ENCODE peak calls at places on chromosomes 1 and 21, in seven cellular contexts. B is tibial artery, G is body of pancreas, R is AG10803, M is HL-60, K is fibroblast of the aortic adventitia, D is esophagus squamous epithelium. T is an unnamed sample.

GRCh38 chr1:153662269-153662668 is 3.8 kb downstream of the SNAPIN start:
- DNase-seq in D (no peak), G (no peak), M (no peak), B (no peak), K (no peak), R (no peak), T (no peak)

GRCh38 chr1:151368745-151369610 is 3.5 kb downstream of the SELENBP1 start:
- DNase-seq in K (no peak), D (no peak), R (no peak), M (no peak), G (no peak), B (no peak), T (no peak)

GRCh38 chr1:200038645-200038986 is 11.1 kb downstream of the NR5A2 start:
- DNase-seq in M (no peak), R (no peak), K (no peak), B (no peak), D (no peak), G (peak; percentile 80), T (no peak)

GRCh38 chr1:241972703-241973375 is 15.3 kb downstream of the BECN2 start:
- DNase-seq in R (peak; percentile 42), G (no peak), B (no peak), D (no peak), M (no peak), K (peak; percentile 26), T (peak; percentile 16)

GRCh38 chr1:6365047-6365446 is 28.5 kb downstream of the ACOT7 start:
- DNase-seq in B (no peak), M (no peak), D (no peak), R (no peak), K (no peak), G (no peak), T (peak; percentile 24)

GRCh38 chr1:236132420-236133046 is 9.8 kb upstream of the GPR137B start:
- DNase-seq in D (no peak), R (no peak), B (no peak), G (no peak), M (no peak), K (no peak), T (no peak)

GRCh38 chr1:176205322-176205914 is 1.7 kb downstream of the COP1 start:
- DNase-seq in G (no peak), M (peak; percentile 21), R (no peak), D (no peak), K (peak; percentile 18), B (no peak), T (peak; percentile 22)

GRCh38 chr1:24897263-24898151 is 32.6 kb downstream of the RUNX3 start:
- DNase-seq in G (no peak), K (no peak), R (no peak), B (peak; percentile 7), D (no peak), M (no peak), T (no peak)

GRCh38 chr21:27291006-27291405 is 324.1 kb upstream of the ADAMTS5 start:
- DNase-seq in R (peak; percentile 27), B (no peak), G (no peak), K (no peak), D (no peak), M (no peak), T (no peak)

GRCh38 chr1:58968360-58968952 is 184.6 kb upstream of the JUN start:
- DNase-seq in R (peak; percentile 84), M (no peak), K (peak; percentile 91), D (no peak), B (peak; percentile 89), G (peak; percentile 95), T (peak; percentile 63)
- H3K4me3 ChIP-seq in R (no peak overlapping the region), M (no peak overlapping the region), K (no peak overlapping the region), D (no peak overlapping the region), B (no peak overlapping the region), G (no peak overlapping the region), T (no peak overlapping the region)

GRCh38 chr1:2256430-2257244 is 28.5 kb downstream of the SKI start:
- DNase-seq in B (no peak), M (no peak), D (no peak), R (no peak), K (no peak), G (no peak), T (no peak)
- H3K4me3 ChIP-seq in B (no peak overlapping the region), M (no peak overlapping the region), D (no peak overlapping the region), R (no peak overlapping the region), K (no peak overlapping the region), G (no peak overlapping the region), T (no peak overlapping the region)

GRCh38 chr1:222736470-222736869 is 532 bp upstream of the FAM177B start:
- DNase-seq in G (no peak), K (no peak), R (no peak), B (no peak), M (no peak), D (no peak), T (no peak)
- H3K4me3 ChIP-seq in G (no peak overlapping the region), K (no peak overlapping the region), R (no peak overlapping the region), B (no peak overlapping the region), M (no peak overlapping the region), D (no peak overlapping the region), T (no peak overlapping the region)

GRCh38 chr1:205432116-205432515 is 10.3 kb upstream of the LEMD1 start:
- DNase-seq in K (no peak), D (no peak), R (no peak), M (no peak), B (no peak), G (no peak), T (no peak)

GRCh38 chr1:205434738-205435137 is 12.9 kb upstream of the LEMD1 start:
- DNase-seq in G (no peak), M (no peak), D (no peak), B (no peak), R (no peak), K (no peak), T (no peak)

GRCh38 chr1:205424881-205425635 is 3.2 kb upstream of the LEMD1 start:
- DNase-seq in M (no peak), K (no peak), D (no peak), R (no peak), B (no peak), G (no peak), T (no peak)

GRCh38 chr1:205430631-205431305 is 8.9 kb upstream of the LEMD1 start:
- DNase-seq in B (no peak), R (peak; percentile 15), D (no peak), K (peak; percentile 56), G (peak; percentile 79), M (no peak), T (peak; percentile 36)

GRCh38 chr1:205429742-205430464 is 8.0 kb upstream of the LEMD1 start:
- DNase-seq in M (no peak), B (no peak), G (no peak), D (no peak), R (no peak), K (no peak), T (no peak)
- H3K4me3 ChIP-seq in M (no peak overlapping the region), B (no peak overlapping the region), G (no peak overlapping the region), D (peak overlapping the region; percentile 34), R (peak overlapping the region; percentile 56), K (peak overlapping the region; percentile 66), T (no peak overlapping the region)

DNA sequence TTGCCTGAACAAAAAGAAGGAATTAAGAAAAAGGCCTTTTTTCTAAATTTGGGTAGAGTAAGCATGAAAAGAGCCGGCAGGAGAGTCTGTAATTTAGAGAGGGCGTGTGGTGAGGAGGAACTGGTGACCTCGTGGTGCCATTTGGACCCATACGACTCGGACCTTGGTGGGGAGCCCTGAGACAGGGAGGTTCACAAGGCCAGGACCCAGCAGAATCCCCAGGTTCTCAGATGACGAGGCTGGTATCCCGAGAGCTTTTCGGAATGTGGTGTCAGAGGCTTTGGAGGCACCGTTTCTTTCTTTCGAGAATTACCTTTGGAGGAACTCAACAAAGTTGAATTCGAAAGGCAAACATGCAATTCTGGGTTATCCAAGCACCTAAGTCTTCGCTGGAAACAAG is 34.8 kb downstream of the CLIC6 start:
- DNase-seq in K (no peak), G (no peak), D (no peak), B (no peak), M (no peak), R (no peak), T (no peak)
- H3K4me3 ChIP-seq in K (no peak overlapping the region), G (no peak overlapping the region), D (no peak overlapping the region), B (no peak overlapping the region), M (no peak overlapping the region), R (no peak overlapping the region), T (no peak overlapping the region)

DNA sequence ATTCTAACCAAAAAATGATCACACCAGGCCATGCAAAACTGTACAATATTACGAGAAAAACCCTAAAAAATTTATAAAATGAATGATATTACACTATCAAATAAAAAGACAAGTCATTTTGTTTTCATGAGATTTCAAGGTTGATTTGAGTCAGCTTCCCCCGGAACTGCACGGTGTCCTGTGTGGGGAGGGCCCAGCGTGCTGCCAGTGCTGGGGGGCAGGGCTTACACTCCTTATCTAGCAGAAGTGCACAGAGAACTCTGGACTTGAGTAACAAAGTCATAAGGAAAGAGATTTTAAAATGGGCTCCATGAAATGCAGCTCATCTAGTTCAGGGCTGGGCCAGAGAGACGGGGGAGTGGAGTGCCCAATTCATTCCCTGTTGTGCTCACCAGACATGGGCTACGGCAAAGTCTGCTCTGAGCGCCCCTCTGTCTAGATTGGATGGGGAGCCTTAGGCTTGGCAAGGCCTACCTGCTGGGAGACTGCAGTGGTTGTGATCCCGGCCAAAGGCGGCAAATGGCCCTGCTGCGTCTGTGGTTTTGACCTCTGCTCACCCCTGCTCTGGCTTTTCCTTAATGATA is 50.1 kb downstream of the COQ8A start:
- DNase-seq in M (peak; percentile 82), R (no peak), K (no peak), G (peak; percentile 65), B (no peak), D (no peak), T (no peak)
- H3K4me3 ChIP-seq in M (no peak overlapping the region), R (no peak overlapping the region), K (no peak overlapping the region), G (no peak overlapping the region), B (no peak overlapping the region), D (no peak overlapping the region), T (no peak overlapping the region)

DNA sequence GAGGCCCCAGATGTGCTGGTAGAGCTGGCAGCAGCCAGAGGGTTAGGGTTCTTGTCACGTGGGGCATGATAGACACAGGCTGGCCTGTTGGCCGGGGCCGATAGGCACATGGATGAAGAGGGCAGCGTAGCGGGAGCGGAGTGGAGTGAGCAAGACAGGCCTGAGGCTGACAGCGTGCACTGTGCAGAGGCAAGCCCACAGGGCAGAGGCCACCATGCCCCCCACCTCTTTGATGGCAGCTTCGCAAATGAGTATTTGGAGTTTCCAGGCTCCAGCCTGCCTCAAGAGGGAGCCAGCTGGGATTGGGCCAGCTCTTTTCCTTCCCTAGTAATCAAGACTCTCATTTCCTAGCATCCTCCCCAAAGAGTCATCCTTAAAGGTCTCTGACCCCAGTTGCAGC is 43.5 kb downstream of the TMCC2 start:
- DNase-seq in K (peak; percentile 51), B (no peak), D (no peak), R (no peak), G (peak; percentile 28), M (no peak), T (no peak)
- H3K4me3 ChIP-seq in K (no peak overlapping the region), B (no peak overlapping the region), D (no peak overlapping the region), R (no peak overlapping the region), G (no peak overlapping the region), M (no peak overlapping the region), T (no peak overlapping the region)

GRCh38 chr1:118988186-118989005 is at the start of gene TBX15:
- DNase-seq in B (peak; percentile 81), R (peak; percentile 67), K (no peak), G (no peak), M (no peak), D (no peak), T (no peak)
- H3K4me3 ChIP-seq in B (peak within 1 kb of the TSS; percentile 71), R (peak within 1 kb of the TSS; percentile 70), K (peak within 1 kb of the TSS; percentile 55), G (no peak within 1 kb of the TSS), M (no peak within 1 kb of the TSS), D (peak within 1 kb of the TSS; percentile 27), T (peak within 1 kb of the TSS; percentile 40)